ENCODE peak calls at places on chromosomes 2 and 18, in ten cellular contexts. R, U, H, P, K, C, G, F, L and V are unnamed samples.

GRCh38 chr2:608711-609110 is 68.5 kb downstream of the TMEM18 start:
- DNase-seq in K (no peak), C (no peak), F (no peak), H (no peak), U (no peak), R (no peak), L (no peak), P (no peak), G (no peak), V (no peak)

GRCh38 chr2:215773728-215774127 is 239.6 kb downstream of the MREG start:
- DNase-seq in U (no peak), G (no peak), L (peak), K (peak), F (peak), H (no peak), P (no peak), C (no peak), R (no peak), V (peak)

GRCh38 chr2:18544171-18544570 is 16.3 kb downstream of the RDH14 start:
- DNase-seq in R (no peak), H (no peak), P (no peak), C (no peak), L (no peak), G (no peak), U (no peak), F (no peak), K (no peak), V (no peak)

GRCh38 chr2:48144777-48145176 is 238.5 kb upstream of the FBXO11 start:
- DNase-seq in K (peak), C (no peak), G (no peak), U (peak), F (peak), P (no peak), L (no peak), R (no peak), H (peak), V (no peak)

GRCh38 chr2:205161156-205161555 is 521.1 kb upstream of the NRP2 start:
- DNase-seq in R (no peak), H (no peak), L (peak), C (no peak), U (no peak), K (no peak), G (no peak), P (no peak), F (no peak), V (no peak)

GRCh38 chr2:193101591-193101990 is 906.9 kb upstream of the TMEFF2 start:
- DNase-seq in F (no peak), K (no peak), U (no peak), P (no peak), C (no peak), H (no peak), L (no peak), G (no peak), R (no peak), V (no peak)

GRCh38 chr2:23404426-23404825 is 19.4 kb downstream of the KLHL29 start:
- DNase-seq in F (peak), L (peak), C (no peak), G (peak), U (peak), P (no peak), K (peak), H (peak), R (peak), V (peak)

GRCh38 chr2:231672617-231673347 is 35.5 kb upstream of the PTMA start:
- DNase-seq in R (peak), C (no peak), P (no peak), F (peak), K (no peak), L (peak), G (peak), U (peak), H (peak), V (peak)

GRCh38 chr18:74378179-74378682 is 62.6 kb downstream of the C18orf63 start:
- DNase-seq in P (no peak), K (peak), C (no peak), G (no peak), F (peak), R (peak), U (no peak), L (no peak), H (no peak), V (no peak)

GRCh38 chr2:129253461-129253812 is 726.0 kb upstream of the RAB6C start:
- DNase-seq in L (no peak), P (no peak), U (no peak), F (no peak), G (peak), K (peak), R (no peak), C (no peak), H (no peak), V (peak)

GRCh38 chr2:69298261-69298660 is 88.8 kb downstream of the GFPT1 start:
- DNase-seq in L (peak), P (no peak), R (no peak), C (no peak), U (no peak), K (no peak), H (peak), G (no peak), F (peak), V (no peak)